ENCODE peak calls at places on chromosomes 3 and 15, in five cellular contexts. P, X, S, N and B are unnamed samples.

GRCh38 chr3:8739757-8740508 is 6.3 kb downstream of the CAV3 start:
- DNase-seq in P (peak; percentile 74), X (no peak), S (no peak), N (no peak), B (no peak)

GRCh38 chr15:76006136-76006778 is 6.0 kb downstream of the NRG4 start:
- DNase-seq in P (no peak), X (no peak), S (no peak), N (no peak), B (no peak)

GRCh38 chr3:15241341-15241740 is 35.3 kb downstream of the CAPN7 start:
- DNase-seq in P (no peak), X (no peak), S (peak; percentile 39), N (peak; percentile 37), B (no peak)

GRCh38 chr3:132556467-132557159 is 40.5 kb upstream of the ACKR4 start:
- DNase-seq in P (no peak), X (no peak), S (no peak), N (no peak), B (no peak)

GRCh38 chr15:88276821-88277220 is 20.3 kb upstream of the NTRK3 start:
- DNase-seq in P (no peak), X (no peak), S (no peak), N (no peak), B (no peak)

GRCh38 chr3:149506540-149506939 is 32.0 kb downstream of the TM4SF4 start:
- DNase-seq in P (no peak), X (no peak), S (no peak), N (no peak), B (no peak)

GRCh38 chr15:35427496-35427895 is 118.5 kb downstream of the DPH6 start:
- DNase-seq in P (no peak), X (no peak), S (no peak), N (no peak), B (no peak)

GRCh38 chr3:184656991-184657669 is 54.7 kb downstream of the MAGEF1 start:
- DNase-seq in P (no peak), X (no peak), S (peak; percentile 79), N (no peak), B (no peak)

GRCh38 chr15:77508541-77509505 is 88.1 kb downstream of the HMG20A start:
- DNase-seq in P (no peak), X (no peak), S (peak; percentile 41), N (no peak), B (no peak)

GRCh38 chr15:44340410-44340809 is 51.9 kb downstream of the GOLM2 start:
- DNase-seq in P (peak; percentile 55), X (no peak), S (no peak), N (no peak), B (no peak)

GRCh38 chr15:33402640-33403039 is 91.9 kb downstream of the RYR3 start:
- DNase-seq in P (no peak), X (no peak), S (no peak), N (no peak), B (no peak)

GRCh38 chr15:77582763-77583162 is 49.9 kb downstream of the LINGO1 start:
- DNase-seq in P (no peak), X (no peak), S (no peak), N (no peak), B (no peak)

GRCh38 chr15:40877691-40878090 is 3.7 kb upstream of the RHOV start:
- DNase-seq in P (no peak), X (no peak), S (no peak), N (no peak), B (no peak)

GRCh38 chr3:38542401-38543298 is 46.5 kb downstream of the EXOG start:
- DNase-seq in P (no peak), X (no peak), S (no peak), N (no peak), B (no peak)

GRCh38 chr3:128555098-128555825 is 62.3 kb upstream of the GATA2 start:
- DNase-seq in P (no peak), X (no peak), S (no peak), N (no peak), B (no peak)

GRCh38 chr3:177816667-177817208 is 619.5 kb upstream of the TBL1XR1 start:
- DNase-seq in P (peak; percentile 93), X (no peak), S (no peak), N (no peak), B (no peak)
- TF ChIP-seq CTCF in P (peak; percentile 44), X (no peak), S (no peak), N (no peak), B (no peak)

DNA sequence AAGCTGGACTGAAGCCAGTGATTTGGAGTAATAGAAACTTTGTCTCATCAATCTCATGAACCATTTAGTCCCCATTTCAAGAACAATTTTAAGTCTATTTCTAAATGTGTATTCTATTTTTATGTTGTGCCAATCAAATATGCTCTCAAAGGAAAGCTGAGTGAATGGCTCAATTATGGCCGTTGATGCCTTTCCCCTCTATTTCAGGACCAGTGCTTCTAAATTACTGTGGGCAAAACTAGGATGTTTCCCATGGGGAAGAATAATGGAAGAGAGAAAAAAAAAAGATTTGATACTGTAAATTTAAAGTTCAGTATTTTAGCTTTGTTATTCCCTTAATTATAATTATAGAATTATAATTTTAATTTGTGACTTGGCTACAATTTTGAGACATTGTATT is 110.1 kb downstream of the CADM2 start:
- DNase-seq in P (no peak), X (no peak), S (no peak), N (no peak), B (no peak)
- TF ChIP-seq CTCF in P (no peak), X (no peak), S (no peak), N (no peak), B (no peak)

DNA sequence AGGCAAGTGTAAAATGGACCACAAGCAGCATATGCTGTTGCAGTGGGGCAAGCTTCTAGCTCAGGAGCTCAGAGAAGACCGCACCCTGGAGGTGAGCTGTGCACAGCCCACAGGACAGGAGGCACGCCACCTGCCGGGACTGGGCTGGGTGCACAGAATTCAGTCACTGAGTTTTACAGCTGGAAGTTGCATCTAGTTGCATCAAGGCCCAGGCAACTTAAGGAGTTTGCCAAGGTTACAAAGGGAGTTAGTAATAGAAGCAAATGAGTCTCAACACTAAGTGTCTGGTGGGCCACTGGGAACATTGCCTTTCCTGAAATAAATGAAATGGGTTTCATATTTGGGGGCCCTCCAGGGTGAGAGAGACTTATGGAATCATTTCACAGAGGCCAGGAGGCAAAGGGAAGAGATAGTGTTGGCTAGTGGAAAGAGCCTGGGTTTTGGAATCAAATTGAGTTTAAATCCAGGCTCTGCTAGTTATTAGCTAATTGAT is 36.0 kb upstream of the TIMP4 start:
- DNase-seq in P (no peak), X (no peak), S (peak; percentile 49), N (no peak), B (no peak)
- TF ChIP-seq CTCF in P (peak; percentile 26), X (no peak), S (peak; percentile 81), N (no peak), B (no peak)

GRCh38 chr3:119690043-119690656 is 12.7 kb upstream of the CFAP91 start:
- DNase-seq in P (no peak), X (no peak), S (no peak), N (no peak), B (no peak)
- TF ChIP-seq CTCF in P (peak; percentile 67), X (peak; percentile 56), S (no peak), N (peak; percentile 58), B (peak; percentile 69)

DNA sequence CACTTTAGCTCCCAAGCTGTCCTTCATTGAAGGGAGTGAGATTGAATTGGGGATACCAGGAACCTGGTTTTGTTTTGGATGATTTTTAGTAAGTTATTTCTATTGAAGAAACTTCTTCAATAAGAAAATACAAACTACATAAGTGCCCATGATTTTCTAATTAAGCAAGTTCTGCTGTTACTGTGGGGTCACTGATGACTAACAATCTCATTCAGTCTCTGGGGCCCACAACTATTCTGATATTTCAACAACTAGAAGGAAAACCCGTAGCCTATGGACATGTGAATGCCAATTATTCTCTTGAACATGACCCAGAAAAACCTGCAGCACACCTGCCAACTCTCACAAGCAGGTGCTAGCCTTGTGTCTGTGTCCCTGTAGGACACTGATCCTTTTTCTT is 184.6 kb downstream of the DCLK3 start:
- DNase-seq in P (no peak), X (no peak), S (no peak), N (no peak), B (no peak)
- TF ChIP-seq CTCF in P (no peak), X (no peak), S (no peak), N (no peak), B (no peak)

GRCh38 chr3:195035345-195036202 is 235.4 kb downstream of the XXYLT1 start:
- DNase-seq in P (no peak), X (no peak), S (peak; percentile 46), N (no peak), B (no peak)
- TF ChIP-seq CTCF in P (peak; percentile 27), X (no peak), S (no peak), N (no peak), B (no peak)

GRCh38 chr3:187017511-187018230 is 87.3 kb downstream of the ST6GAL1 start:
- DNase-seq in P (peak; percentile 92), X (no peak), S (no peak), N (no peak), B (no peak)

GRCh38 chr3:187016639-187017345 is 86.5 kb downstream of the ST6GAL1 start:
- DNase-seq in P (peak; percentile 94), X (no peak), S (peak; percentile 47), N (no peak), B (no peak)

GRCh38 chr3:187021748-187022402 is 91.5 kb downstream of the ST6GAL1 start:
- DNase-seq in P (no peak), X (no peak), S (peak; percentile 42), N (no peak), B (no peak)

GRCh38 chr3:187020376-187020775 is 90.0 kb downstream of the ST6GAL1 start:
- DNase-seq in P (no peak), X (no peak), S (no peak), N (no peak), B (no peak)

DNA sequence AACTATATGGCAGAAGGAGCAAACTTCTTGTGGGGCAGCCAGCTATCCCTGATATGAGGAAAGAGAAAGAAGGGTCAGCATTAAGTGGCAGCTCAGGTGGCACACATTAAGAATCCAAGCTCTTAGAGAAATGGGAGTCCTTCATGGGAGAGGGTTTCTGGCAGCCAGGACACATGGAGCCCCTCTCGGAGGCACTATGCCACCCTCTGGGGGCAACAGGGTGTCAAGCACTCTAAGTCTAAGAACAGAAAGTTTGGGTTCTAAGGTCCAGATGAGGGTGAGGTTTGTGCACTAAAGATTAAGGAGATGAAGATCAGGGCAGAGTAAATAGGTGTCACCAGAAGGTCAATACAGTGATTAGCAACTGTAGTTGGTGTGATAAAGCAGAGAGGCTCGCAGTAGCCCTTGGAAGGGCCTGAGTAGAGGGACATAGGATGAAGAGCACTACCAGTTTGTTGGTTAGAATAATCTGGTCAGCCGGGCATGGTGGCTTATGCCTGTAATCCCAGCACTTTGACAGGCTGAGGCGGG is 89.3 kb downstream of the ST6GAL1 start:
- DNase-seq in P (no peak), X (no peak), S (no peak), N (no peak), B (no peak)
- TF ChIP-seq CTCF in P (no peak), X (no peak), S (peak; percentile 13), N (no peak), B (no peak)

GRCh38 chr15:85004551-85004950 is 22.9 kb downstream of the PDE8A start:
- DNase-seq in P (no peak), X (no peak), S (no peak), N (no peak), B (no peak)

GRCh38 chr15:85006655-85007054 is 25.0 kb downstream of the PDE8A start:
- DNase-seq in P (no peak), X (no peak), S (no peak), N (no peak), B (no peak)

GRCh38 chr15:85006201-85006600 is 24.5 kb downstream of the PDE8A start:
- DNase-seq in P (no peak), X (no peak), S (no peak), N (no peak), B (no peak)

GRCh38 chr15:85005744-85006143 is 24.1 kb downstream of the PDE8A start:
- DNase-seq in P (no peak), X (no peak), S (no peak), N (no peak), B (no peak)

GRCh38 chr15:85005319-85005718 is 23.7 kb downstream of the PDE8A start:
- DNase-seq in P (no peak), X (no peak), S (no peak), N (no peak), B (no peak)
- TF ChIP-seq CTCF in P (peak; percentile 25), X (peak; percentile 31), S (no peak), N (no peak), B (peak; percentile 36)